ENCODE peak calls at places on chromosomes 5 and 9, in eight cellular contexts. A, Z, X, D, M, J, S and T are unnamed samples.

GRCh38 chr9:19894975-19895374 is 106.1 kb upstream of the SLC24A2 start:
- DNase-seq in A (no peak), Z (no peak), X (peak; percentile 2), D (no peak), M (no peak), J (no peak), S (no peak), T (peak; percentile 20)

GRCh38 chr9:128820665-128821583 is 2.6 kb downstream of the ENDOG start:
- DNase-seq in A (no peak), Z (no peak), X (no peak), D (no peak), M (no peak), J (no peak), S (no peak), T (no peak)

GRCh38 chr9:107635137-107635802 is 145.7 kb upstream of the KLF4 start:
- DNase-seq in A (no peak), Z (no peak), X (no peak), D (no peak), M (no peak), J (no peak), S (no peak), T (peak; percentile 35)

GRCh38 chr5:123099514-123100151 is 10.6 kb downstream of the PRDM6 start:
- DNase-seq in A (no peak), Z (no peak), X (no peak), D (no peak), M (no peak), J (no peak), S (no peak), T (peak; percentile 33)

GRCh38 chr9:129322022-129322621 is 144.1 kb upstream of the IER5L start:
- DNase-seq in A (no peak), Z (no peak), X (no peak), D (no peak), M (no peak), J (peak; percentile 18), S (peak; percentile 30), T (no peak)

GRCh38 chr9:1002678-1003077 is 26.2 kb downstream of the DMRT3 start:
- DNase-seq in A (no peak), Z (peak; percentile 41), X (no peak), D (no peak), M (no peak), J (no peak), S (no peak), T (no peak)

GRCh38 chr5:114120166-114120565 is 241.7 kb upstream of the KCNN2 start:
- DNase-seq in A (no peak), Z (no peak), X (no peak), D (no peak), M (no peak), J (no peak), S (no peak), T (no peak)

GRCh38 chr9:96423322-96423984 is 5.3 kb upstream of the ZNF367 start:
- DNase-seq in A (no peak), Z (no peak), X (no peak), D (no peak), M (no peak), J (no peak), S (no peak), T (no peak)

GRCh38 chr9:136773386-136774044 is 9.2 kb upstream of the LCN15 start:
- DNase-seq in A (no peak), Z (peak; percentile 61), X (no peak), D (no peak), M (no peak), J (no peak), S (no peak), T (no peak)

DNA sequence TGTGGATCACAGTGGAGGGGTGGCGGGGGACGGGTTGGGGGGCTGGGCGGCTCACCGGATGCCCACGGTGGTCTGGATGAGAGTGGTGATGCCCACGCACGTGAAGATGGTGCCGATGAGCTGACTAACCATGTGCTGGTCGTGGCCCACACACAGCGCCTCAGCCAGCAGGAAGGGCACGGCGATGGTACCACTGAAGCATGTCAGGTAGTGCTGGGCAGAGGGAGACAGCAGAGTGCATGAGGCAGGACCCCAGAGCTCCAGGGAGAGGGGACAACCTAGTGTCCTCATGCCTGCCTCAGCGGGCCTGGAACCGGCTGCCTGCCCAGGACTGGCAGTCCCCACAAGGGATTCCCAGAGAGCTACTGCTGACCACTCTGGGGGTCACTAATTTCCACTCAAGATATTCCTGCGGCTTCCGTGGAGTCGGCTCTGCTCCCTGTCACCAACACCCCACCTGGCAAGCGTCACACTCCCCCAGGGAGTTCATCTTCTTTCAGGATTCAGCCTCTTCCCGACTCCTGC is 1.2 kb downstream of the SLC23A1 start:
- DNase-seq in A (no peak), Z (no peak), X (no peak), D (no peak), M (no peak), J (no peak), S (no peak), T (no peak)
- H3K4me3 ChIP-seq in A (no peak overlapping the region), Z (no peak overlapping the region), X (no peak overlapping the region), D (no peak overlapping the region), M (no peak overlapping the region), J (no peak overlapping the region), S (no peak overlapping the region), T (no peak overlapping the region)

GRCh38 chr5:56097055-56097454 is 102.3 kb upstream of the IL6ST start:
- DNase-seq in A (no peak), Z (no peak), X (no peak), D (no peak), M (no peak), J (no peak), S (no peak), T (no peak)
- H3K4me3 ChIP-seq in A (no peak overlapping the region), Z (no peak overlapping the region), X (no peak overlapping the region), D (no peak overlapping the region), M (no peak overlapping the region), J (no peak overlapping the region), S (no peak overlapping the region), T (no peak overlapping the region)

DNA sequence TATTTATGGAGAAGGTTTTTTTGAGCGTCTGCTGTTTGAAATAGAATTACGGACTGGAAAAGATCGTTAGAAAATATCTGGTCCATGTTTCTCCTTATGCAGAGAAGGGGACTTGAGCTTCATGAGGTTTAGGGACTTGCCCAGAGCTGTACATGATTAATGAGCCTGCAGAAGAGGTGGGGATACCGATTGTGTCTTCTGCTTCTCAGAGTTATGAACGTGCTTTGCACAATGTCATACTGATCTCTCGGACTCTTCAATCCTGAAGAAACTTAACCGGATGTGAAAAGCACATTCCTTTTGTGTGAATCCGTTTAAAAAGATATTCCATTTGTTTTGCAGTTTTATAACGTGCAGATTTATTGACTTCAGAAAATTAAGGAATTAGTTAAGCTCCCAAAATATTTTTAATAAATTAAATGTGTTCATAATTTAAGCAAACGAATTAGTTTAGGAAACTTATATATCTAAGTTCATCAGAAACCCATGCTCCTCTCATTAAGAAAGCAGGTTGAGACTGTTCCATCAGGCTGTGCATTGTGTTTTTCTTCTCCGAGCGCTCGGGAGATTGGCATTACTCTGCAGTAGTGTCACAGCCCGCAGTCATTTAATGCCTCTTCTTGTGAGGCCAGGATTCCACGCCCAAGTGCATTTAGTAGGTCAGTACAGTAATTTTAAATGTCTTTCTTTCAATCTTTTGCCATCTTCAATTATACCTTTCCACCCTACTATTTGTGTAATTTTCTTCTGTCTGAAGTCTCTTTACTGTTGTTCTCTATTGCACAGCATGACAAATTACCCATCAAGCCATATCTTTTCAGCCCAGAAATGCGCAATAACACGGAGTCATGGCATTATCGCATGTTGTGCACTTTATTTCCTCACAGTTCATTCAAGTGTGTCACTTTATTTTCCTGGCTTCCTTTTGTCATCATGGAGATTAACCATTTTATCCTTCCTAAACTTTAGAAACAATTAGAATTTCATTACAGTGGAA is 40.9 kb upstream of the MEF2C start:
- DNase-seq in A (no peak), Z (no peak), X (no peak), D (no peak), M (no peak), J (no peak), S (no peak), T (no peak)
- H3K4me3 ChIP-seq in A (no peak overlapping the region), Z (no peak overlapping the region), X (no peak overlapping the region), D (no peak overlapping the region), M (no peak overlapping the region), J (no peak overlapping the region), S (no peak overlapping the region), T (no peak overlapping the region)

DNA sequence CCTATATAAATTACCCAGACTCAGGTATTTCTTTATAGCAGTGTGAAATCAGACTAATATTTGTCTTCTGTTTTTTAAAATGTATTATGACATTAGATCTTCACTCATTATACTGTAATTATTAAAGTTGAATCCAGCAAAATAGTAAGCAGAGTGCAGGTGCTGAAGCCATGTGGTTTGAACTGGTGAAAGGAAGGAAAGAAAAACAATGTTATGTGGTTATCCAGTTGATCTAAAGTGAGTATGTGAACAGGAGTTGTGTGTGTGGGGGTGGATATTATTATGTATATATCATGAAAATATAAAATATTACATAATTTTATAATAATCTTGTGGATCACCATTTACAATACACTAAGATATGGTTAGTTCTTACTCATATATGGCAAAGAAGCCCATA is 593.7 kb downstream of the SEMA5A start:
- DNase-seq in A (no peak), Z (no peak), X (no peak), D (no peak), M (no peak), J (no peak), S (no peak), T (no peak)
- H3K4me3 ChIP-seq in A (no peak overlapping the region), Z (no peak overlapping the region), X (no peak overlapping the region), D (no peak overlapping the region), M (no peak overlapping the region), J (no peak overlapping the region), S (no peak overlapping the region), T (no peak overlapping the region)

DNA sequence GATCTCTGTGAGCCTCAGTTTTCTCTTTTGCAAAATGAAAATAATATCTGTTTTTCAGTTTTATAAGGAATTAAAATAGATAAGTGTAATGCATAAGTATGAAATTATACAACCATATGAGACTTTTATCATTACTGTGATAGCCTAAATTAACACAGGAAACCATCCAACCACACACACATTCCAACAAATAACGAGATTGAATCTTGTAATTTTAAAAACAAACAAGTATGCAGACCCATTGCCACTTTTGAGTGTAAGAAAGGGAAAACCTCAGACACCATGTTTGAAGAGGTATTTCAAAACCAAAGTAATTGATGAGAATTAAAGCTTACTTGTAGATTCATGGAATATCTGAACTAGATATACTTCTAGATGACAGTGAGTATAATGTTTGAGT is 32.0 kb downstream of the XRCC4 start:
- DNase-seq in A (no peak), Z (no peak), X (no peak), D (no peak), M (no peak), J (no peak), S (no peak), T (no peak)
- H3K4me3 ChIP-seq in A (no peak overlapping the region), Z (no peak overlapping the region), X (no peak overlapping the region), D (no peak overlapping the region), M (no peak overlapping the region), J (no peak overlapping the region), S (no peak overlapping the region), T (no peak overlapping the region)

DNA sequence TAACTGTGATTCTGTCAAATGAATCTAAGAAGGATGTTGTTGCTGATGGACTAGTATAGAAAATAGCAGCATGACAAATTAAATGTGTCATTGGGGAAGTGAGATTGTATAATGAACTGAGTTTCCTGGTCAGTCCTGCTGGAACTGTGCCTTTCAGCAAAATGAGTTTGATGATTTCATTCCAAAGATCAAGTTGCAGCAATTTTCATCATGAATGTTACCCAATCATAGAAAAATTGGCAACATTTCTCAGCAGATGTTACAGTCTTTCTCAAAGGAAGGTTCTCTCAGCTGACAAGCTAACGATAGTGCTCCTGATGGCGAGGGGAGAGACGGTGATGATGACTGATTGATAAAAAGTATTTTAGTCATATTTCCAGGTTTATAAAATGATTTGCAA is 10.7 kb downstream of the PCDHAC2 start:
- DNase-seq in A (no peak), Z (no peak), X (no peak), D (peak; percentile 44), M (no peak), J (no peak), S (no peak), T (no peak)
- H3K4me3 ChIP-seq in A (no peak overlapping the region), Z (no peak overlapping the region), X (no peak overlapping the region), D (no peak overlapping the region), M (no peak overlapping the region), J (no peak overlapping the region), S (no peak overlapping the region), T (no peak overlapping the region)